ENCODE peak calls at places on chromosomes 2 and 18, in seven cellular contexts. E is HFF-Myc, L is LNCaP clone FGC, T is D721Med, Z is heart left ventricle, C is natural killer cell, K is neural crest cell. M is an unnamed sample.
A peak's percentile ranks its signal among the peaks of the same experiment; 100 is the strongest.

GRCh38 chr2:241179894-241180293 is 8.6 kb upstream of the ANO7 start:
- DNase-seq in Z (no peak), E (no peak), L (no peak), K (no peak), T (no peak), C (no peak), M (no peak)

GRCh38 chr2:65554765-65555561 is 122.6 kb upstream of the SPRED2 start:
- DNase-seq in K (no peak), L (no peak), C (no peak), T (no peak), E (no peak), Z (no peak), M (no peak)

GRCh38 chr2:8522682-8523081 is 159.2 kb upstream of the ID2 start:
- DNase-seq in Z (no peak), E (no peak), L (no peak), K (no peak), C (no peak), T (no peak), M (no peak)

GRCh38 chr2:233084488-233084887 is 24.3 kb downstream of the INPP5D start:
- DNase-seq in Z (peak; percentile 70), K (no peak), T (no peak), C (peak; percentile 64), L (no peak), E (no peak), M (no peak)

GRCh38 chr2:105390454-105390853 is 8.4 kb downstream of the FHL2 start:
- DNase-seq in Z (no peak), L (no peak), C (no peak), K (no peak), E (no peak), T (no peak), M (no peak)

GRCh38 chr18:59026831-59027410 is 112.8 kb upstream of the SEC11C start:
- DNase-seq in Z (no peak), E (no peak), T (no peak), K (no peak), C (no peak), L (no peak), M (no peak)

GRCh38 chr2:113173563-113174368 is at the start of gene PSD4:
- DNase-seq in T (no peak), K (no peak), C (peak; percentile 68), E (no peak), Z (peak; percentile 59), L (no peak), M (no peak)

GRCh38 chr18:28124239-28125029 is 52.5 kb downstream of the CDH2 start:
- DNase-seq in T (no peak), C (no peak), K (no peak), L (no peak), E (no peak), Z (no peak), M (no peak)

GRCh38 chr2:202657876-202658275 is 23.1 kb downstream of the FAM117B start:
- DNase-seq in T (no peak), E (no peak), K (no peak), C (no peak), L (no peak), Z (no peak), M (no peak)

GRCh38 chr2:111100765-111101162 is 19.9 kb upstream of the BCL2L11 start:
- DNase-seq in L (no peak), Z (no peak), K (no peak), C (no peak), E (no peak), T (no peak), M (no peak)

GRCh38 chr2:39836638-39837037 is 57.6 kb upstream of the THUMPD2 start:
- DNase-seq in Z (no peak), L (no peak), C (no peak), E (no peak), K (no peak), T (no peak), M (no peak)

GRCh38 chr2:118882693-118883336 is 35.4 kb upstream of the EN1 start:
- DNase-seq in K (peak; percentile 55), T (no peak), E (no peak), Z (peak; percentile 56), L (peak; percentile 34), C (peak; percentile 41), M (peak; percentile 30)

GRCh38 chr2:85181844-85182456 is 48.8 kb downstream of the TCF7L1 start:
- DNase-seq in K (no peak), T (no peak), L (no peak), Z (no peak), C (no peak), E (no peak), M (no peak)

GRCh38 chr2:207897541-207898353 is 127.6 kb downstream of the PLEKHM3 start:
- DNase-seq in C (no peak), Z (no peak), K (no peak), T (no peak), E (no peak), L (no peak), M (no peak)

GRCh38 chr2:207892676-207893402 is 123.1 kb upstream of the FZD5 start:
- DNase-seq in T (no peak), L (no peak), C (no peak), K (no peak), E (no peak), Z (no peak), M (no peak)

GRCh38 chr2:207898354-207898695 is 127.0 kb downstream of the PLEKHM3 start:
- DNase-seq in L (no peak), C (no peak), T (no peak), E (no peak), K (no peak), Z (no peak), M (no peak)

GRCh38 chr2:207895236-207895860 is 125.6 kb upstream of the FZD5 start:
- DNase-seq in Z (no peak), T (no peak), L (no peak), E (no peak), C (no peak), K (no peak), M (no peak)

GRCh38 chr2:207896525-207897295 is 127.0 kb upstream of the FZD5 start:
- DNase-seq in K (no peak), Z (no peak), C (no peak), T (no peak), L (peak; percentile 79), E (no peak), M (no peak)
- TF ChIP-seq CTCF in K (peak; percentile 40), Z (no peak), C (no peak), T (no peak), L (no peak), E (peak; percentile 24), M (no peak)

GRCh38 chr2:12732663-12733062 is 15.9 kb downstream of the TRIB2 start:
- DNase-seq in C (no peak), E (no peak), T (no peak), L (no peak), Z (peak; percentile 77), K (no peak), M (no peak)

GRCh38 chr2:12730265-12730664 is 13.5 kb downstream of the TRIB2 start:
- DNase-seq in K (no peak), T (no peak), L (no peak), C (no peak), Z (no peak), E (no peak), M (no peak)

GRCh38 chr2:12734914-12735654 is 18.3 kb downstream of the TRIB2 start:
- DNase-seq in L (no peak), C (no peak), K (no peak), Z (peak; percentile 74), E (no peak), T (no peak), M (peak; percentile 74)

GRCh38 chr2:12731701-12732280 is 15.1 kb downstream of the TRIB2 start:
- DNase-seq in Z (no peak), T (no peak), C (no peak), L (no peak), K (no peak), E (no peak), M (no peak)

DNA sequence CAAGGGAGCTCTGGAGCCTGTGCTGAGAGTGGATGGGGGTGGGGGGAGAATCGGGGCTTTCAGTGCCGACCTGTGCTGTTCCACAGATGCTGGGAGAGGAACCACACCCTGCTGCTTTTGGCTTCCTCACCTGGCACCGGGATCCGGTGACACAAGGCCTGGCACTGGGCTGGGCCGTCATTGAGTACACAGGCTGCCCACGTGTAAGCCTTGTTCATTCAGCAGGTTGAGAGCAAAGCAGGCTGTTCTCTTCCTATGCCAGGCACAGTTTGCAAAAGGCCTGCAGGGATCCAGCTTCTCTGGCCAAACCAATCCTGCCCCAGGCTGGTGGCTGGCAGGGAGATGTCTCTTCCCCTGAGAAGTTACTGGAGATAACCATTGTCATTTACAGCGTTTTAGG is 17.1 kb downstream of the TRIB2 start:
- DNase-seq in E (no peak), L (peak; percentile 38), T (no peak), K (no peak), C (no peak), Z (peak; percentile 72), M (no peak)
- TF ChIP-seq CTCF in E (no peak), L (no peak), T (no peak), K (no peak), C (no peak), Z (no peak), M (no peak)

DNA sequence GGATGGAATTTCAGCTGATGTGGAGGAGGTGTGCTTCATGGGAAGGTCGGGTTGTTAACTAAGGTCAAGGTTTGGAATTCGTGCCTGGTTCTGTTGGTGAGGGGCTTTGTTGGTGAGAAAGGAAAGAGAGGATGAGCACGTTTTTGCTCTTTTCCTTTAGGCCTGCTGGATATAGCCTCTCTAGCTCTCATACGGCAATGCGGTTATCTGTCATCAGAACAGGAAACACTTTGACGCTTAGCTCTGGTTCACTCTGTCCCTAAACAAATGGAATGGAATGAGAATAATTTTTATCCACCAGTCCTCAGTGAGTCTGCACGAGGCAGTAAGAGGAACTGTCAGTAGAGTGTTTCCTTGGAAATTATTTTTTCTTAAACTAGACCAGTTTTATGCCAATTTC is 169.7 kb upstream of the NOSTRIN start:
- DNase-seq in E (no peak), Z (no peak), C (no peak), L (no peak), T (no peak), K (no peak), M (peak; percentile 22)
- TF ChIP-seq CTCF in E (no peak), Z (no peak), C (no peak), L (no peak), T (no peak), K (no peak), M (no peak)

DNA sequence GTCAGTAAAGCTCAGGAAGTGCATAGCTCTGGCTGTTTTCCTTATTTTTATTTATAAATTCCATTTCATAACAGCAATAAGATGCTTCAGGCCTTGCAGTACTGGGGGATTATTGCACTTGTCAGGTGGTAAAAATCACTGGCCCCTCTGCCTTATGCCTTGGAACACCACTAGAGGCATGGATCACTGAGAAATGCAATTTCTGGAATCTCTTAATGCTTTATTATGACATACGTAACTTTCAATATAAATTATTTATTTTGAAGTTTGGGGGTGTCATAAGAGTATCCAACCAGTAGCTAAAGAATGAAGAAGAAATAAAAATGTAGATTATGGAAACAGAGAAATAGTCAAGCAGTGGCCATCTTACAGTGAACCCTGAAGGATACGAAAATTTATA is 183.1 kb downstream of the FIGN start:
- DNase-seq in T (no peak), K (no peak), Z (no peak), E (no peak), L (no peak), C (no peak), M (no peak)
- TF ChIP-seq CTCF in T (no peak), K (no peak), Z (no peak), E (no peak), L (no peak), C (no peak), M (no peak)

M was measured in ovary.